ENCODE peak calls at places on chromosomes 6 and 20, in eight cellular contexts. F is stimulated activated CD4-positive, alpha-beta T cell treated with anti-CD3 and anti-CD28 coated beads, Interleukin-12 subunit alpha, Interleukin-12 subunit beta, amount 100 ng/mL, for 4 hours; Y is H9; Z is hepatocyte; B is iris pigment epithelial cell; U is activated CD4-positive, alpha-beta T cell treated with anti-CD3 and anti-CD28 coated beads for 24 hours; T is HS-27A; V is cardiac septum. X is an unnamed sample.

GRCh38 chr6:41637179-41638001 is 878 bp upstream of the MDFI start:
- DNase-seq in F (no peak), Y (peak), Z (peak), B (no peak), U (no peak), T (no peak), V (no peak), X (no peak)

GRCh38 chr6:105879902-105880547 is 206.1 kb upstream of the PRDM1 start:
- DNase-seq in F (peak), Y (no peak), Z (no peak), B (no peak), U (peak), T (no peak), V (no peak), X (no peak)

GRCh38 chr6:33490198-33490597 is 35.8 kb downstream of the ZBTB9 start:
- DNase-seq in F (no peak), Y (no peak), Z (peak), B (no peak), U (no peak), T (no peak), V (no peak), X (no peak)

GRCh38 chr6:168198302-168199180 is 119.5 kb upstream of the FRMD1 start:
- DNase-seq in F (no peak), Y (no peak), Z (no peak), B (no peak), U (no peak), T (no peak), V (peak), X (no peak)

GRCh38 chr20:31712564-31713311 is 9.9 kb downstream of the BCL2L1 start:
- DNase-seq in F (no peak), Y (peak), Z (peak), B (peak), U (no peak), T (peak), V (peak), X (peak)

GRCh38 chr6:158402184-158402583 is 89.9 kb downstream of the TULP4 start:
- DNase-seq in F (no peak), Y (no peak), Z (no peak), B (no peak), U (no peak), T (no peak), V (no peak), X (no peak)

GRCh38 chr6:44254201-44254956 is 2.9 kb downstream of the SLC35B2 start:
- DNase-seq in F (peak), Y (peak), Z (no peak), B (no peak), U (no peak), T (no peak), V (no peak), X (no peak)

GRCh38 chr6:134870677-134871498 is 79.0 kb downstream of the ALDH8A1 start:
- DNase-seq in F (no peak), Y (no peak), Z (no peak), B (peak), U (no peak), T (no peak), V (no peak), X (no peak)

GRCh38 chr6:98463038-98463437 is 371.3 kb upstream of the POU3F2 start:
- DNase-seq in F (no peak), Y (no peak), Z (no peak), B (no peak), U (no peak), T (no peak), V (no peak), X (no peak)

GRCh38 chr6:72826744-72827438 is 205.0 kb downstream of the KCNQ5 start:
- DNase-seq in F (no peak), Y (no peak), Z (no peak), B (peak), U (no peak), T (peak), V (no peak), X (peak)

GRCh38 chr6:15922510-15923307 is 206.2 kb upstream of the MYLIP start:
- DNase-seq in F (no peak), Y (no peak), Z (peak), B (peak), U (no peak), T (peak), V (no peak), X (peak)

GRCh38 chr6:224350-224749 is 67.9 kb upstream of the DUSP22 start:
- DNase-seq in F (no peak), Y (no peak), Z (no peak), B (no peak), U (no peak), T (no peak), V (no peak), X (no peak)

GRCh38 chr6:37551446-37551845 is 51.8 kb upstream of the CCDC167 start:
- DNase-seq in F (no peak), Y (no peak), Z (no peak), B (no peak), U (no peak), T (no peak), V (no peak), X (no peak)

GRCh38 chr6:156848123-156848522 is 70.9 kb downstream of the ARID1B start:
- DNase-seq in F (no peak), Y (no peak), Z (no peak), B (no peak), U (no peak), T (no peak), V (no peak), X (no peak)

GRCh38 chr6:144921206-144921975 is 636.3 kb downstream of the UTRN start:
- DNase-seq in F (no peak), Y (no peak), Z (no peak), B (no peak), U (no peak), T (no peak), V (no peak), X (no peak)

GRCh38 chr6:4396032-4396431 is 260.7 kb upstream of the ECI2 start:
- DNase-seq in F (no peak), Y (no peak), Z (no peak), B (no peak), U (no peak), T (no peak), V (no peak), X (no peak)

GRCh38 chr6:18501313-18502013 is 114.3 kb downstream of the RNF144B start:
- DNase-seq in F (no peak), Y (no peak), Z (no peak), B (peak), U (no peak), T (no peak), V (peak), X (peak)

GRCh38 chr6:36319436-36319762 is 17.3 kb downstream of the BNIP5 start:
- DNase-seq in F (no peak), Y (no peak), Z (peak), B (no peak), U (no peak), T (no peak), V (no peak), X (no peak)

GRCh38 chr20:52129611-52130010 is 62.0 kb downstream of the ZFP64 start:
- DNase-seq in F (no peak), Y (no peak), Z (no peak), B (peak), U (no peak), T (no peak), V (no peak), X (no peak)

GRCh38 chr6:128244751-128245405 is 275.5 kb downstream of the PTPRK start:
- DNase-seq in F (no peak), Y (no peak), Z (no peak), B (peak), U (no peak), T (no peak), V (no peak), X (no peak)

GRCh38 chr20:56626367-56627121 is 2.6 kb upstream of the TFAP2C start:
- DNase-seq in F (no peak), Y (peak), Z (peak), B (no peak), U (no peak), T (no peak), V (no peak), X (no peak)

GRCh38 chr6:141123084-141123483 is 1009.6 kb upstream of the GJE1 start:
- DNase-seq in F (no peak), Y (no peak), Z (no peak), B (no peak), U (no peak), T (no peak), V (no peak), X (no peak)

GRCh38 chr6:119096683-119097310 is 18.3 kb upstream of the FAM184A start:
- DNase-seq in F (no peak), Y (no peak), Z (peak), B (peak), U (no peak), T (no peak), V (peak), X (peak)

GRCh38 chr20:32434434-32434833 is 76.3 kb downstream of the ASXL1 start:
- DNase-seq in F (no peak), Y (no peak), Z (peak), B (no peak), U (no peak), T (no peak), V (no peak), X (no peak)

GRCh38 chr6:43867246-43867645 is 97.2 kb downstream of the VEGFA start:
- DNase-seq in F (no peak), Y (no peak), Z (no peak), B (no peak), U (no peak), T (no peak), V (no peak), X (no peak)

GRCh38 chr6:77926198-77926752 is 273.4 kb downstream of the MEI4 start:
- DNase-seq in F (no peak), Y (no peak), Z (peak), B (peak), U (no peak), T (no peak), V (no peak), X (no peak)

GRCh38 chr6:155528982-155529453 is 73.4 kb upstream of the NOX3 start:
- DNase-seq in F (no peak), Y (no peak), Z (peak), B (peak), U (no peak), T (peak), V (no peak), X (peak)

GRCh38 chr6:85192596-85192995 is 257.3 kb upstream of the NT5E start:
- DNase-seq in F (no peak), Y (no peak), Z (no peak), B (no peak), U (no peak), T (no peak), V (no peak), X (no peak)

GRCh38 chr6:63805345-63805744 is 169.7 kb downstream of the PHF3 start:
- DNase-seq in F (no peak), Y (no peak), Z (no peak), B (no peak), U (no peak), T (no peak), V (no peak), X (no peak)

GRCh38 chr6:52285174-52286068 is 879 bp upstream of the MCM3 start:
- DNase-seq in F (no peak), Y (no peak), Z (no peak), B (peak), U (no peak), T (no peak), V (no peak), X (no peak)

GRCh38 chr6:157323924-157324276 is 581 bp upstream of the TMEM242 start:
- DNase-seq in F (peak), Y (peak), Z (peak), B (peak), U (peak), T (peak), V (peak), X (peak)

GRCh38 chr6:144033816-144034540 is 25.9 kb upstream of the PLAGL1 start:
- DNase-seq in F (no peak), Y (no peak), Z (peak), B (peak), U (no peak), T (no peak), V (no peak), X (peak)

GRCh38 chr6:163634514-163635171 is 220.1 kb downstream of the QKI start:
- DNase-seq in F (no peak), Y (peak), Z (peak), B (no peak), U (no peak), T (no peak), V (peak), X (no peak)

GRCh38 chr20:62908971-62909791 is 17.1 kb downstream of the DIDO1 start:
- DNase-seq in F (no peak), Y (no peak), Z (no peak), B (no peak), U (no peak), T (no peak), V (no peak), X (no peak)

GRCh38 chr20:46330072-46330763 is 21.9 kb upstream of the CDH22 start:
- DNase-seq in F (no peak), Y (no peak), Z (no peak), B (no peak), U (no peak), T (no peak), V (no peak), X (no peak)

GRCh38 chr6:41519305-41519747 is 26.9 kb upstream of the FOXP4 start:
- DNase-seq in F (no peak), Y (no peak), Z (peak), B (no peak), U (no peak), T (no peak), V (no peak), X (no peak)

GRCh38 chr6:159168536-159169192 is 536 bp upstream of the FNDC1 start:
- DNase-seq in F (no peak), Y (peak), Z (peak), B (no peak), U (no peak), T (no peak), V (no peak), X (no peak)

GRCh38 chr20:50303573-50304500 is 113.2 kb downstream of the CEBPB start:
- DNase-seq in F (no peak), Y (peak), Z (peak), B (peak), U (no peak), T (no peak), V (peak), X (no peak)